ENCODE peak calls at places on chromosome 11, in seven cellular contexts. K, M, G, I, O, B and Y are unnamed samples.

GRCh38 chr11:108199446-108200321 is 22.8 kb downstream of the NPAT start:
- DNase-seq in B (peak; percentile 70), K (no peak), M (no peak), I (peak; percentile 44), O (no peak), G (peak; percentile 68), Y (no peak)

GRCh38 chr11:59247535-59248227 is 35.0 kb upstream of the MPEG1 start:
- DNase-seq in G (peak; percentile 7), O (no peak), B (no peak), K (no peak), M (no peak), I (peak; percentile 81), Y (no peak)

GRCh38 chr11:61004841-61005240 is 33.4 kb downstream of the CD6 start:
- DNase-seq in M (no peak), O (no peak), I (no peak), G (no peak), B (no peak), K (no peak), Y (no peak)

GRCh38 chr11:12724301-12725046 is 50.3 kb downstream of the TEAD1 start:
- DNase-seq in G (peak; percentile 95), I (peak; percentile 96), B (peak; percentile 82), O (no peak), K (peak; percentile 96), M (peak; percentile 94), Y (peak; percentile 93)

GRCh38 chr11:10122337-10123197 is 171.5 kb downstream of the SBF2 start:
- DNase-seq in M (no peak), K (no peak), G (peak; percentile 57), I (peak; percentile 15), B (peak; percentile 89), O (no peak), Y (no peak)

GRCh38 chr11:72776844-72777754 is 16.7 kb downstream of the STARD10 start:
- DNase-seq in O (no peak), M (peak; percentile 49), G (no peak), K (no peak), I (no peak), B (no peak), Y (peak; percentile 59)

GRCh38 chr11:28169816-28170215 is 61.6 kb downstream of the METTL15 start:
- DNase-seq in G (peak; percentile 71), B (no peak), I (no peak), K (no peak), M (no peak), O (no peak), Y (no peak)

GRCh38 chr11:16973565-16973964 is 40.6 kb downstream of the PLEKHA7 start:
- DNase-seq in O (no peak), I (no peak), G (no peak), K (no peak), B (no peak), M (no peak), Y (no peak)

GRCh38 chr11:130151196-130151595 is 8.4 kb upstream of the ST14 start:
- DNase-seq in O (no peak), M (no peak), B (no peak), I (no peak), G (no peak), K (no peak), Y (no peak)

GRCh38 chr11:126039485-126040271 is 23.0 kb downstream of the CDON start:
- DNase-seq in M (no peak), I (no peak), O (no peak), B (no peak), G (peak; percentile 5), K (no peak), Y (no peak)

GRCh38 chr11:120180571-120181445 is 30.0 kb upstream of the OAF start:
- DNase-seq in I (peak; percentile 19), O (peak; percentile 65), B (no peak), M (peak; percentile 17), G (peak; percentile 90), K (peak; percentile 42), Y (peak; percentile 78)

GRCh38 chr11:111469200-111469599 is 43.0 kb downstream of the BTG4 start:
- DNase-seq in M (no peak), I (no peak), O (no peak), K (no peak), B (no peak), G (peak; percentile 45), Y (no peak)

GRCh38 chr11:115184901-115185300 is 319.3 kb downstream of the CADM1 start:
- DNase-seq in B (no peak), O (no peak), I (no peak), M (no peak), K (no peak), G (no peak), Y (no peak)

GRCh38 chr11:7272373-7272772 is 20.7 kb downstream of the SYT9 start:
- DNase-seq in I (no peak), G (no peak), B (no peak), K (no peak), O (no peak), M (no peak), Y (peak; percentile 55)

GRCh38 chr11:65576867-65577755 is 1.3 kb downstream of the EHBP1L1 start:
- DNase-seq in B (no peak), G (peak; percentile 43), O (no peak), I (peak; percentile 59), K (peak; percentile 52), M (peak; percentile 78), Y (no peak)

GRCh38 chr11:114168691-114169090 is 109.2 kb downstream of the ZBTB16 start:
- DNase-seq in G (no peak), K (no peak), I (no peak), B (no peak), M (peak; percentile 69), O (no peak), Y (no peak)

GRCh38 chr11:83054904-83055380 is 16.8 kb downstream of the RAB30 start:
- DNase-seq in M (no peak), B (no peak), K (no peak), G (no peak), O (no peak), I (no peak), Y (no peak)

GRCh38 chr11:134988495-134988894 is 576.5 kb upstream of the B3GAT1 start:
- DNase-seq in O (no peak), B (no peak), I (no peak), G (no peak), M (no peak), K (no peak), Y (no peak)

GRCh38 chr11:96012086-96012824 is 88.3 kb upstream of the MTMR2 start:
- DNase-seq in M (peak; percentile 65), O (peak; percentile 36), B (peak; percentile 28), G (peak; percentile 54), K (peak; percentile 85), I (peak; percentile 90), Y (peak; percentile 54)

GRCh38 chr11:60334005-60334620 is 7.1 kb downstream of the MS4A6E start:
- DNase-seq in G (peak; percentile 13), O (peak; percentile 71), B (peak; percentile 11), K (peak; percentile 79), I (peak; percentile 8), M (peak; percentile 79), Y (peak; percentile 95)

GRCh38 chr11:30333405-30333804 is 10.5 kb downstream of the ARL14EP start:
- DNase-seq in G (no peak), K (no peak), O (no peak), M (no peak), B (no peak), I (no peak), Y (no peak)

DNA sequence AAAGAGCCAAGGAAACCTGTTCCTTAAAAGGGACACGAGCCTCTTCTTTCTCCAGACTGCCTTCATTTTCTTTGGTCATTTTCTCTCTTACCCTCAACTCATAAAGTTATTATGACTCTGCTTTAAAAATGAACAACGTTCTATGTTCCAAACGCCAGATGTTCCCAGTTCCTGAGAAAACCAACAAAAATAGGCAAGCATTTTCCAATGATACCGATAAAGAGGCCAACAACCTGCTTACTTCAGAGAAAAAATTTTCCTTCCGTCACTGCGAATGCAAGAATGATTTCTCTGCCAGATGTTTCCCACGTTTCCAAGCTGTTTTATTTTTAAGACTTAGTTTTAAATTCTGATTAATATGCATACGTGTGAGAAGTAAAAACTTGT is 315 bp upstream of the TRPC6 start:
- DNase-seq in M (no peak), O (no peak), I (no peak), B (no peak), G (no peak), K (no peak), Y (no peak)
- H3K9ac ChIP-seq in M (no peak overlapping the region), O (no peak overlapping the region), I (peak overlapping the region; percentile 75), B (no peak overlapping the region), G (peak overlapping the region; percentile 92), K (no peak overlapping the region), Y (no peak overlapping the region)

DNA sequence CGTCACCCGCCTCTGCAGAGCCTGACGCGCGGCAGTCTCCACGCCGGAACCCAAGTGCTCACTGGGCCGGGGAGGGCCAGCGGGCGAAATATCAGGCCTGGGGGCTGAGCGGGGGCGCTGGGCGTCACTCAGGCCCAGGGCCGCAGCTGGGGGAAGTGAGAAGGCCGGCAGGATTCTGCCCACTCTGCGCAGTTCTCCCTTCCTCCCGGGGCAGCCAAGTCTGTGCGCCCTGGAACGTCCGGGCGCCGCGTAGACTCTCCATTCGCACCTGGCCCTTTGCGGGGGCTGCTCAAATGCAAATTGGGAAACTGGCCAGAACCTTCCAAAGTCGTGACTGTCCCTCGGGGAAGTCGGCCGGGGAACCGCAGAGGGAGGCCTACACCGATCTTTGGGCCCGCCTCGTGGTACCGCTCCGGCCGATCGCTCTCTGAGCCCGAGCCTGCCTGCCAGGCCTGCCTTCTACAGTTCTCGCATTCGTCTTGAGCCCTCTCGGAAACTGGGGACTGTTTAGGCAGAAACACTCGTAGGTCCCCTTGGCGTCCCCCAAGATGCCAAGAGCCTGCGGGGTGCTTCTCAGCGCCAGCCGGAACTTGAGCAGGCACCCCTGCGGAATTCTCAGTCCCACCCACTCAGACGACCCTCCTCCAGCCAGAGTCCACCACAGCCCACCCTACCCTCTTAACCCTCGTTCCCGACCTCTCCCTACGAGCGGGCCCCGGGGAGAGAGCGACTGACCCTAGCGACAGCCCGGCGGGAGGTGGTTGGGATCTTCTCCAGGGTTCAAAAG is 2.1 kb upstream of the SLC6A5 start:
- DNase-seq in K (no peak), G (no peak), B (no peak), M (no peak), I (no peak), O (no peak), Y (peak; percentile 72)
- H3K4me3 ChIP-seq in K (no peak overlapping the region), G (no peak overlapping the region), B (no peak overlapping the region), M (no peak overlapping the region), I (no peak overlapping the region), O (no peak overlapping the region), Y (no peak overlapping the region)

DNA sequence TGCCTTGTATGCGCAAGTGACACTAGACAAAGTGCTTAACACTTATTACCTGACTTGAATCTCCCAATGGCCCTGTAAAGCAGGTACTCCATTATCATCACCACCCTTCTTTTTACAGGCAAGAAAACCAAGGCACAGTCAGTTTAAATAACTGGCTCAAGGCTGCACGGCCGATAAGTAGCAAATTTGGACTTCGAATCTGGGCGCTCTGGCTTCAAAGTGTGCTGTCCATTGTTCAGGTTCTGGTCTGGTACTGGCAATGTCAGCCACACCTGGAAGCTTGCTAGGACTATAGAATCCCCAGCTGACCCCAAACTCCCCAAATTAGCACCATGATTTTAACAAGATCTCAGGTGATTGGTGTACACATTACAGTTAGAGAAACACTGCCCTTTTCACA is 19.3 kb upstream of the EHF start:
- DNase-seq in K (no peak), G (no peak), M (no peak), O (no peak), B (no peak), I (peak; percentile 20), Y (no peak)
- H3K9ac ChIP-seq in K (no peak overlapping the region), G (no peak overlapping the region), M (peak overlapping the region; percentile 89), O (no peak overlapping the region), B (no peak overlapping the region), I (no peak overlapping the region), Y (no peak overlapping the region)

GRCh38 chr11:102120437-102120935 is 10.2 kb downstream of the YAP1 start:
- DNase-seq in K (no peak), O (no peak), I (no peak), B (no peak), M (no peak), G (peak; percentile 39), Y (no peak)
- H3K4me3 ChIP-seq in K (no peak overlapping the region), O (no peak overlapping the region), I (no peak overlapping the region), B (peak overlapping the region; percentile 25), M (no peak overlapping the region), G (no peak overlapping the region), Y (peak overlapping the region; percentile 76)

GRCh38 chr11:69496631-69497220 is 15.3 kb downstream of the LINC01488 start:
- DNase-seq in I (no peak), M (no peak), O (no peak), B (no peak), K (no peak), G (peak; percentile 70), Y (no peak)
- H3K9ac ChIP-seq in I (peak overlapping the region; percentile 47), M (no peak overlapping the region), O (no peak overlapping the region), B (no peak overlapping the region), K (peak overlapping the region; percentile 76), G (peak overlapping the region; percentile 67), Y (no peak overlapping the region)